ENCODE peak calls at places on chromosomes 11 and 22, in ten cellular contexts. U is stomach, P is K562, L is SK-N-SH, A is esophagus muscularis mucosa, N is transverse colon, W is prostate gland, M is H1, C is HepG2, B is HCT116. D is an unnamed sample.
A peak's percentile ranks its signal among the peaks of the same experiment; 100 is the strongest.

GRCh38 chr22:27212617-27213177 is 555.3 kb downstream of the MIAT start:
- DNase-seq in P (no peak), C (no peak), B (no peak), L (no peak), M (no peak), A (peak; percentile 94), W (peak; percentile 31), U (no peak), N (peak; percentile 69), D (peak; percentile 55)

GRCh38 chr11:8289426-8290047 is 25.9 kb upstream of the LMO1 start:
- DNase-seq in L (no peak), U (no peak), N (no peak), W (no peak), C (no peak), P (no peak), A (no peak), M (peak; percentile 41), B (no peak), D (no peak)

GRCh38 chr22:36135306-36135705 is 25.2 kb downstream of the APOL3 start:
- DNase-seq in C (no peak), W (no peak), M (no peak), N (no peak), L (no peak), U (no peak), A (no peak), B (no peak), P (no peak), D (no peak)

GRCh38 chr22:39292561-39293074 is 26.8 kb downstream of the RPL3 start:
- DNase-seq in L (no peak), C (peak; percentile 81), B (peak; percentile 93), M (no peak), A (peak; percentile 97), U (peak; percentile 92), N (peak; percentile 80), P (peak; percentile 84), W (peak; percentile 88), D (peak; percentile 98)

GRCh38 chr11:117218133-117218915 is 13.5 kb downstream of the PCSK7 start:
- DNase-seq in C (no peak), U (no peak), A (no peak), M (no peak), N (peak; percentile 7), B (no peak), L (no peak), P (no peak), W (no peak), D (peak; percentile 77)

GRCh38 chr22:36008131-36008530 is 20.5 kb downstream of the RBFOX2 start:
- DNase-seq in W (no peak), N (no peak), B (no peak), P (no peak), U (no peak), L (no peak), A (no peak), C (no peak), M (no peak), D (no peak)

GRCh38 chr11:102680945-102681344 is 24.6 kb downstream of the MMP27 start:
- DNase-seq in N (no peak), A (peak; percentile 77), L (no peak), C (no peak), W (no peak), U (no peak), P (no peak), B (no peak), M (no peak), D (no peak)

GRCh38 chr11:58652726-58653280 is 30.3 kb downstream of the CNTF start:
- DNase-seq in N (no peak), C (no peak), W (no peak), A (peak; percentile 37), P (no peak), M (no peak), U (no peak), B (no peak), L (no peak), D (no peak)

GRCh38 chr22:38833061-38833460 is 10.8 kb downstream of the NPTXR start:
- DNase-seq in W (no peak), L (no peak), A (no peak), U (no peak), N (no peak), C (no peak), B (no peak), P (no peak), M (no peak), D (no peak)

GRCh38 chr11:125170001-125170405 is 5.5 kb downstream of the PKNOX2 start:
- DNase-seq in M (no peak), U (no peak), C (no peak), A (no peak), B (no peak), W (no peak), L (no peak), N (no peak), P (no peak), D (no peak)
- TF ChIP-seq POLR2AphosphoS5 in M (no peak), U (no peak), C (no peak), A (no peak), B (no peak), W (no peak), L (no peak), N (no peak), P (no peak), D (no peak)

GRCh38 chr11:19392321-19392720 is 151.6 kb upstream of the E2F8 start:
- DNase-seq in M (no peak), C (no peak), U (no peak), A (no peak), L (no peak), N (no peak), W (no peak), B (no peak), P (no peak), D (no peak)

GRCh38 chr11:19393119-19393518 is 152.4 kb upstream of the E2F8 start:
- DNase-seq in N (no peak), C (no peak), U (no peak), M (no peak), L (no peak), B (no peak), P (no peak), W (no peak), A (no peak), D (no peak)

GRCh38 chr11:19395050-19395449 is 154.3 kb upstream of the E2F8 start:
- DNase-seq in U (no peak), A (no peak), M (no peak), W (no peak), C (no peak), B (no peak), P (no peak), L (no peak), N (no peak), D (no peak)

GRCh38 chr11:19393941-19394340 is 153.2 kb upstream of the E2F8 start:
- DNase-seq in M (no peak), A (no peak), P (no peak), W (no peak), C (no peak), U (no peak), B (no peak), L (no peak), N (no peak), D (no peak)

DNA sequence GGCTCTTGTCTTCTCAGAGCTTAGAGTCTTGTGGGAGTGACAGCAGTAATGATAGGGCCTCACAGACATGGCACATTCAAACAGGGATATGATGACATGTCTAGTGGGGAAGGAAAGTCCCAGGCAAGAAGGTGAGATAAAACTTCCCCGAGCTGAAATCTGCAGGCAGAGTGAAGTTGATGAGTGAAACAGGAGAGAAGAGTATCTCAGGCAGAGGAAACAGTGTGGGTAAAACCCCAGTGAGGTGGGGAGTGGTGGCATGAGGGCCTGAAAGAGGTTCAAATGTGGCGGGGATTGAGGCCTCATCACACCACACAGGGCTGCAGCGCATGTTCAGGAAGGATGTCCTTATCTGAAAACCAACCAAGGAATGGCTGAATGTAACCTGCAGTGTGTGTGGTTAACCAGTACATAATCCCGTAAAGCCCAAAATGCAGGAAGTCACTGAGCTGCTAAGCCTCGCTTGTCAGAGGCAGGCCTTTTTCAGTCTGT is 153.8 kb upstream of the E2F8 start:
- DNase-seq in N (no peak), C (no peak), U (no peak), W (no peak), A (no peak), M (no peak), P (no peak), L (no peak), B (no peak), D (no peak)
- H3K4me1 ChIP-seq in N (no peaks in the 10 kb centered on the region), C (peaks cover 6% of the 10 kb centered on the region), U (no peaks in the 10 kb centered on the region), W (no peaks in the 10 kb centered on the region), A (no peaks in the 10 kb centered on the region), M (peaks cover 1% of the 10 kb centered on the region), P (peaks cover 2% of the 10 kb centered on the region), L (no peaks in the 10 kb centered on the region), B (no peaks in the 10 kb centered on the region), D (no peaks in the 10 kb centered on the region)

GRCh38 chr22:32859743-32860142 is 58.2 kb downstream of the TIMP3 start:
- DNase-seq in C (no peak), U (no peak), B (no peak), A (no peak), M (no peak), L (no peak), P (no peak), W (no peak), N (no peak), D (no peak)

GRCh38 chr22:32858957-32859356 is 57.5 kb downstream of the TIMP3 start:
- DNase-seq in B (no peak), C (no peak), A (no peak), N (no peak), W (no peak), M (no peak), U (no peak), L (peak; percentile 56), P (no peak), D (no peak)

GRCh38 chr22:32862936-32863661 is 61.6 kb downstream of the TIMP3 start:
- DNase-seq in A (no peak), W (no peak), C (no peak), P (no peak), N (no peak), L (no peak), U (no peak), M (no peak), B (no peak), D (no peak)

GRCh38 chr22:32862083-32862482 is 60.6 kb downstream of the TIMP3 start:
- DNase-seq in A (no peak), W (no peak), L (no peak), M (no peak), P (no peak), N (no peak), C (no peak), B (no peak), U (no peak), D (no peak)

DNA sequence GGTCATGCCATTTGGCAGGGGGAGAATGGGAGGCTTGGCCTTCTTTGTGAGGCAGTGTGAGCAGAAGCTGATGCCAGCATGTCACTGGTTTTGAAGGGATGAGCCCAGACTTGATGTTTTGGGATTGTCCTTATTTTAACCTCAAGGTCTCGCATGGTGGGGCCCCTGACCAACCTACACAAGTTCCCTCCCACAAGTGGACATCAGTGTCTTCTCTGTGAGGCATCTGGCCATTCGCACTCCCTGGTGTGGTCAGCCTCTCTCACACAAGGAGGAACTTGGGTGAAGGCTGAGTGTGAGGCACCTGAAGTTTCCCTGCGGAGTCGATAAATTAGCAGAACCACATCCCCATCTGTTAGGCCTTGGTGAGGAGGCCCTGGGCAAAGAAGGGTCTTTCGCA is 59.8 kb downstream of the TIMP3 start:
- DNase-seq in C (no peak), A (no peak), M (no peak), W (no peak), N (no peak), L (no peak), B (no peak), U (no peak), P (no peak), D (no peak)
- TF ChIP-seq POLR2AphosphoS5 in C (peak; percentile 35), A (peak; percentile 41), M (no peak), W (no peak), N (no peak), L (no peak), B (no peak), U (no peak), P (no peak), D (peak; percentile 35)

GRCh38 chr22:42961815-42962214 is 53.1 kb downstream of the PACSIN2 start:
- DNase-seq in C (no peak), U (no peak), N (no peak), M (no peak), P (no peak), B (no peak), A (no peak), L (no peak), W (no peak), D (no peak)
- H3K4me1 ChIP-seq in C (peaks cover 100% of the 10 kb centered on the region), U (peaks cover 31% of the 10 kb centered on the region), N (peaks cover 44% of the 10 kb centered on the region), M (peaks cover 15% of the 10 kb centered on the region), P (peaks cover 37% of the 10 kb centered on the region), B (peaks cover 70% of the 10 kb centered on the region), A (peaks cover 55% of the 10 kb centered on the region), L (peaks cover 18% of the 10 kb centered on the region), W (peaks cover 37% of the 10 kb centered on the region), D (peaks cover 13% of the 10 kb centered on the region)